ENCODE peak calls at places on chromosome 22, in four cellular contexts. V is uterus, K is AG04450, Z is tibial artery. R is an unnamed sample.

GRCh38 chr22:29147241-29147919 is 58.3 kb upstream of the EMID1 start:
- DNase-seq in V (peak; percentile 5), K (no peak), Z (peak; percentile 29), R (no peak)

GRCh38 chr22:28395520-28395919 is 284.1 kb downstream of the TTC28 start:
- DNase-seq in V (no peak), K (no peak), Z (no peak), R (no peak)

GRCh38 chr22:27195104-27195503 is 537.7 kb downstream of the MIAT start:
- DNase-seq in V (peak; percentile 24), K (no peak), Z (no peak), R (no peak)

GRCh38 chr22:29623553-29624169 is 20.2 kb downstream of the NF2 start:
- DNase-seq in V (no peak), K (no peak), Z (no peak), R (no peak)

GRCh38 chr22:47333625-47334024 is 571.2 kb downstream of the TBC1D22A start:
- DNase-seq in V (no peak), K (peak; percentile 48), Z (no peak), R (no peak)

GRCh38 chr22:44661659-44662569 is 40.1 kb upstream of the PRR5 start:
- DNase-seq in V (no peak), K (no peak), Z (no peak), R (no peak)

GRCh38 chr22:23393721-23394320 is 186.3 kb downstream of the IGLL1 start:
- DNase-seq in V (peak; percentile 9), K (no peak), Z (peak; percentile 63), R (no peak)

GRCh38 chr22:48068323-48068722 is 1305.9 kb downstream of the TBC1D22A start:
- DNase-seq in V (no peak), K (no peak), Z (no peak), R (no peak)

GRCh38 chr22:29310065-29310862 is 3.8 kb downstream of the GAS2L1 start:
- DNase-seq in V (peak; percentile 54), K (no peak), Z (no peak), R (no peak)

GRCh38 chr22:30327864-30328345 is 1.2 kb upstream of the TBC1D10A start:
- DNase-seq in V (no peak), K (no peak), Z (no peak), R (no peak)

GRCh38 chr22:28015676-28016601 is 96.9 kb upstream of the PITPNB start:
- DNase-seq in V (peak; percentile 9), K (no peak), Z (peak; percentile 51), R (no peak)

GRCh38 chr22:23763579-23764331 is 965 bp downstream of the C22orf15 start:
- DNase-seq in V (no peak), K (no peak), Z (no peak), R (no peak)

GRCh38 chr22:45880732-45881523 is 96.0 kb downstream of the WNT7B start:
- DNase-seq in V (no peak), K (no peak), Z (peak; percentile 59), R (no peak)

GRCh38 chr22:43889366-43890253 is 2.2 kb downstream of the PNPLA5 start:
- DNase-seq in V (no peak), K (no peak), Z (no peak), R (no peak)

GRCh38 chr22:32804036-32804435 is 2.5 kb downstream of the TIMP3 start:
- DNase-seq in V (peak; percentile 66), K (no peak), Z (peak; percentile 51), R (no peak)

GRCh38 chr22:24153353-24153752 is 27.9 kb upstream of the SUSD2 start:
- DNase-seq in V (no peak), K (no peak), Z (no peak), R (no peak)

DNA sequence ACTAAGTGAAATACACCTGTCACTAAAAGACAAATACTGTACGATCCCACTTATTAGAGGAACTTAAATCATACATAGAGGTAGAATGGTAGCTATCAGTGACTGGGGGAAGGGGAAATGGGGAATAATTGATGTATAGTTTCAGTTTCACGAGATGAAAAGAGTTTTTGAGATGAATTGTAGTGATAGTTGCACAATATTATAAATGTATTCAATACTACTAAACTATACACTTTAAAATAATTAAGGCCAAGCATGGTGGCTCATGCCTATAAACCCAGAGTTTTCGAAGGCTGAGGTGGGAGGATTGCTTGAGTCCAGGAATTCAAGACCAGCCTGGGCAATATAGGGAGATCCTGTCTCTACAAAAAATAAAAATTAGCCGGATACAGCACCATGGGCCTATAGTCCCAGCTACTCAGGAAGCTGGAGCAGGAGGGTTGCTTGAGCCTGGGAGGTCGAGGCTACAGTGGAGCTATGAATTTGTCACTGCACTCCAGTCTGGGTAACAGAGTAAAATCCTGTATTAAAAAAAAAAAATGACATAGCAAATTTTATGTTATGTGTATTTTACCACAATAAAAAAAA is 40.4 kb downstream of the SERPIND1 start:
- DNase-seq in V (no peak), K (no peak), Z (no peak), R (no peak)
- TF ChIP-seq CTCF in V (no peak), K (no peak), Z (no peak), R (no peak)

DNA sequence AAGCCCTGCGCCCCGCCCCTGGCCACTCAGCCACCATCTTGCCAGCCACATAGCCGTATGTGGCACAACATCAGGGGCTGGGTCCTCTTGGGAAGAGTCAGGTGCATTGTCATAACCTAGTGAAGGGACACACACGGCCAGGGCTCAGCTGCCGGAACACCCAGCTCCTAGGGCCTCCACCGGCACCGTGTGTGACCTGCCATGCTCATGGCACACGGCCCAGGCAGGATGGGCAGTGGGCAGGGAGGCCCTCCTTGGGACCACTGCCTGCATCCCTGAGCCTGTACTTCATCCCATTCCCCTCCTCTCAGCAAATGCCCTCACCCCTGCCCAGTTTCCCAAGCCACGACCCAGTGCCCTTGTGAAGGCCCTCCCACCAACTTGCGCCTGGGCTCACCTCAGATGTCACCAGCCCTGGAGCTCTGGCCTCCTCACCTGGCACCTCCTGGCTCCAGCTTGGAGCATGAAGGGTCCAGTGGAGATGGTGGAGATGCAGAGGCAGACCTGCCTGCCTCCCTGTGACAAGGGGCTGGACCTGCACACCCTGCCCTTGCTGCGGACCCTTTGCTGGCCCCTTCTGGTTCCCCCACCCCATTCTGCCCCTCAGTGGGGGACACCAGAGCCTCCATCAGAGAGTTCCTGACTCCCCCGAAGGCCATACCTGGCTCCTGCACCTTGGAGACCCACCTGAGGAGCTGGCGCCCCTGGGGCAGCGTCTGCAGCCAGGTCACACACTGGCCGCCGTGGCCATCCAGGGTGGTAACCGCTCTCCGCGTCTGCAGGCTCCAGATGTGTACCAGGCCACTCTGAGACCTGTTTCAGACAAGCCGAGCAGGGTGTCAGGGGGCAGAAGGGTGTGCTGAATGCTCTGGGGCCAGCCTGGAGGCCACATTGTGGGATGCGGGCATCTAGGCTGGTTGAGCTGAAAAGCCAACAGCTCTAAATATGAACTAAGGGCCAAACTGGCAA is 34.5 kb downstream of the GNB1L start:
- DNase-seq in V (no peak), K (no peak), Z (peak; percentile 37), R (no peak)
- H3K4me3 ChIP-seq in V (no peak overlapping the region), K (no peak overlapping the region), Z (no peak overlapping the region), R (no peak overlapping the region)

DNA sequence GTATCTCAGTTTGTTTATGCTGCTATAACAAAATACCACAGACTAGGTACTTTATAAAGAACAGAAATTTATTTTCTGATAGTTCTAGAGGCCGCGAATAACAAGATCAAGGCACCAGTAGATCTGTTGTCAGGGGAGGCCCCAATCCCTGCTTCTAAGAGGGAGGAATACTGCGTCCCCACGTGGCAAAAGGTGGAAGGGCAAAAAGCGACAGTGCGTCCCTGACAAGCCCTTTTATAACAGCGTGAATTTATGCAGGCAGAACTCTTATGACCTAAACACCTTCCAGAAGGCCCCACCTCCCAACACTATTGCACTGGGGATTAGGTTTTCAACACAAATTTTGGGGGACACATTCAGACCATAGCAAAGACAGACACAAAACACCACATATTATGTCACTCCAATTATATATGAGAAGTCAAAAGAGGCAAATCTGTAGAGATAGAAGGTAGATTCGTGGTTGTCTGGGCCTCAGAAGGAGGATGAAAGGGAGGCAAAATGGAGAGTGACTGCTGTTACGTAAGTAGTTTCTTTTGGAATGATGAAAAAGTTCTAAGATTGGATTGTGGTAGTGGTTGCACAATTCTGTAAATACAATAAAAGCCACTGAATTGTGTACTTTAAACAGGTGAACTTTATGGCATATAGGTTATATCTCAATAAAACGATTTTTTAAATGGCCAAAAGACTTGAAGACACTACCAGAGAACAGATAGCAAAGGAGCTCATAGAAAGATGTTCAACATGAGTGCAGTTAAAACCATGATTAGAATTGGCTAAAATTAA is 30.1 kb upstream of the TNRC6B start:
- DNase-seq in V (no peak), K (no peak), Z (no peak), R (no peak)
- TF ChIP-seq CTCF in V (no peak), K (no peak), Z (no peak), R (no peak)

GRCh38 chr22:20164863-20165262 is 14.0 kb upstream of the CCDC188 start:
- DNase-seq in V (no peak), K (no peak), Z (no peak), R (no peak)
- H3K4me3 ChIP-seq in V (no peak overlapping the region), K (no peak overlapping the region), Z (no peak overlapping the region), R (no peak overlapping the region)